ENCODE peak calls at places on chromosomes 2 and 18, in six cellular contexts. One of them, this sample, is unnamed.

GRCh38 chr2:86199834-86200177 is 549 bp downstream of the MRPL35 start:
- DNase-seq in GM23338: no peak
- DNase-seq in A549: no peak
- DNase-seq in left lung: no peak
- DNase-seq in gastrocnemius medialis: no peak
- DNase-seq in colonic mucosa: no peak
- DNase-seq in this sample: no peak

GRCh38 chr2:19988600-19988999 is 1.3 kb downstream of the WDR35 start:
- DNase-seq in A549: no peak
- DNase-seq in GM23338: no peak
- DNase-seq in left lung: no peak
- DNase-seq in gastrocnemius medialis: no peak
- DNase-seq in colonic mucosa: no peak
- DNase-seq in this sample: no peak

GRCh38 chr18:59848002-59848401 is 51.8 kb upstream of the PMAIP1 start:
- DNase-seq in A549: no peak
- DNase-seq in GM23338: no peak
- DNase-seq in gastrocnemius medialis: no peak
- DNase-seq in left lung: no peak
- DNase-seq in colonic mucosa: no peak
- DNase-seq in this sample: no peak

GRCh38 chr2:60759654-60760053 is 3.6 kb downstream of the PAPOLG start:
- DNase-seq in A549: no peak
- DNase-seq in GM23338: no peak
- DNase-seq in gastrocnemius medialis: no peak
- DNase-seq in colonic mucosa: no peak
- DNase-seq in left lung: no peak
- DNase-seq in this sample: no peak

GRCh38 chr2:33107690-33108482 is 161.1 kb downstream of the LTBP1 start:
- DNase-seq in colonic mucosa: no peak
- DNase-seq in gastrocnemius medialis: no peak
- DNase-seq in GM23338: no peak
- DNase-seq in left lung: no peak
- DNase-seq in A549: no peak
- DNase-seq in this sample: no peak

GRCh38 chr2:197294260-197294659 is 16.3 kb downstream of the ANKRD44 start:
- DNase-seq in colonic mucosa: no peak
- DNase-seq in gastrocnemius medialis: no peak
- DNase-seq in GM23338: no peak
- DNase-seq in left lung: no peak
- DNase-seq in A549: no peak
- DNase-seq in this sample: no peak

GRCh38 chr18:54162431-54162830 is 62.0 kb downstream of the MBD2 start:
- DNase-seq in left lung: no peak
- DNase-seq in A549: no peak
- DNase-seq in gastrocnemius medialis: no peak
- DNase-seq in GM23338: no peak
- DNase-seq in colonic mucosa: no peak
- DNase-seq in this sample: no peak

GRCh38 chr2:64644240-64645013 is 9.3 kb downstream of the SERTAD2 start:
- DNase-seq in GM23338: peak; percentile 94
- DNase-seq in A549: peak; percentile 91
- DNase-seq in gastrocnemius medialis: peak; percentile 70
- DNase-seq in colonic mucosa: peak; percentile 70
- DNase-seq in left lung: peak; percentile 91
- DNase-seq in this sample: peak; percentile 71

GRCh38 chr2:154963509-154963908 is 265.0 kb downstream of the KCNJ3 start:
- DNase-seq in colonic mucosa: no peak
- DNase-seq in left lung: no peak
- DNase-seq in GM23338: no peak
- DNase-seq in gastrocnemius medialis: no peak
- DNase-seq in A549: no peak
- DNase-seq in this sample: no peak

GRCh38 chr2:231722721-231723307 is 14.5 kb downstream of the PTMA start:
- DNase-seq in GM23338: no peak
- DNase-seq in left lung: no peak
- DNase-seq in colonic mucosa: no peak
- DNase-seq in A549: no peak
- DNase-seq in gastrocnemius medialis: no peak
- DNase-seq in this sample: no peak

GRCh38 chr2:235936493-235936892 is 231.7 kb downstream of the GBX2 start:
- DNase-seq in A549: no peak
- DNase-seq in colonic mucosa: no peak
- DNase-seq in left lung: no peak
- DNase-seq in gastrocnemius medialis: no peak
- DNase-seq in GM23338: peak; percentile 71
- DNase-seq in this sample: no peak

GRCh38 chr2:38485734-38486133 is 108.7 kb upstream of the ATL2 start:
- DNase-seq in gastrocnemius medialis: peak; percentile 47
- DNase-seq in GM23338: no peak
- DNase-seq in colonic mucosa: no peak
- DNase-seq in A549: no peak
- DNase-seq in left lung: no peak
- DNase-seq in this sample: no peak

GRCh38 chr2:83162421-83162820 is 1296.7 kb downstream of the SUCLG1 start:
- DNase-seq in colonic mucosa: no peak
- DNase-seq in gastrocnemius medialis: no peak
- DNase-seq in GM23338: no peak
- DNase-seq in A549: no peak
- DNase-seq in left lung: no peak
- DNase-seq in this sample: no peak

GRCh38 chr2:63346441-63346840 is 241.8 kb downstream of the WDPCP start:
- DNase-seq in A549: no peak
- DNase-seq in left lung: no peak
- DNase-seq in GM23338: no peak
- DNase-seq in gastrocnemius medialis: no peak
- DNase-seq in colonic mucosa: no peak
- DNase-seq in this sample: no peak
- H3K4me3 ChIP-seq in A549: no peak overlapping the region
- H3K4me3 ChIP-seq in left lung: no peak overlapping the region
- H3K4me3 ChIP-seq in GM23338: no peak overlapping the region
- H3K4me3 ChIP-seq in gastrocnemius medialis: no peak overlapping the region
- H3K4me3 ChIP-seq in colonic mucosa: no peak overlapping the region
- H3K4me3 ChIP-seq in this sample: no peak overlapping the region

GRCh38 chr2:160381425-160381951 is 112.1 kb downstream of the RBMS1 start:
- DNase-seq in colonic mucosa: no peak
- DNase-seq in gastrocnemius medialis: no peak
- DNase-seq in left lung: no peak
- DNase-seq in A549: no peak
- DNase-seq in GM23338: no peak
- DNase-seq in this sample: no peak

GRCh38 chr2:160379399-160379798 is 114.2 kb downstream of the RBMS1 start:
- DNase-seq in left lung: no peak
- DNase-seq in A549: no peak
- DNase-seq in colonic mucosa: no peak
- DNase-seq in GM23338: no peak
- DNase-seq in gastrocnemius medialis: no peak
- DNase-seq in this sample: no peak

GRCh38 chr2:160377204-160377995 is 116.2 kb downstream of the RBMS1 start:
- DNase-seq in GM23338: peak; percentile 60
- DNase-seq in left lung: no peak
- DNase-seq in gastrocnemius medialis: no peak
- DNase-seq in colonic mucosa: no peak
- DNase-seq in A549: no peak
- DNase-seq in this sample: no peak

GRCh38 chr2:160380613-160381012 is 113.0 kb downstream of the RBMS1 start:
- DNase-seq in colonic mucosa: no peak
- DNase-seq in gastrocnemius medialis: no peak
- DNase-seq in A549: no peak
- DNase-seq in left lung: peak; percentile 70
- DNase-seq in GM23338: no peak
- DNase-seq in this sample: no peak

GRCh38 chr2:160380000-160380570 is 113.5 kb downstream of the RBMS1 start:
- DNase-seq in colonic mucosa: no peak
- DNase-seq in A549: no peak
- DNase-seq in gastrocnemius medialis: no peak
- DNase-seq in GM23338: no peak
- DNase-seq in left lung: no peak
- DNase-seq in this sample: no peak
- H3K4me1 ChIP-seq in colonic mucosa: no peaks in the 10 kb centered on the region
- H3K4me1 ChIP-seq in A549: peaks cover 90% of the 10 kb centered on the region
- H3K4me1 ChIP-seq in gastrocnemius medialis: peaks cover 64% of the 10 kb centered on the region
- H3K4me1 ChIP-seq in GM23338: peaks cover 64% of the 10 kb centered on the region
- H3K4me1 ChIP-seq in left lung: peaks cover 51% of the 10 kb centered on the region
- H3K4me1 ChIP-seq in this sample: peaks cover 4% of the 10 kb centered on the region

GRCh38 chr18:14978191-14978590 is 230.2 kb downstream of the ANKRD30B start:
- DNase-seq in colonic mucosa: no peak
- DNase-seq in left lung: no peak
- DNase-seq in GM23338: no peak
- DNase-seq in A549: no peak
- DNase-seq in gastrocnemius medialis: no peak
- DNase-seq in this sample: no peak

GRCh38 chr18:14979875-14980274 is 231.9 kb downstream of the ANKRD30B start:
- DNase-seq in gastrocnemius medialis: no peak
- DNase-seq in colonic mucosa: no peak
- DNase-seq in left lung: no peak
- DNase-seq in GM23338: no peak
- DNase-seq in A549: no peak
- DNase-seq in this sample: no peak

GRCh38 chr18:14975431-14975830 is 227.5 kb downstream of the ANKRD30B start:
- DNase-seq in gastrocnemius medialis: no peak
- DNase-seq in GM23338: no peak
- DNase-seq in left lung: no peak
- DNase-seq in A549: no peak
- DNase-seq in colonic mucosa: no peak
- DNase-seq in this sample: no peak

GRCh38 chr18:14976736-14977430 is 228.9 kb downstream of the ANKRD30B start:
- DNase-seq in gastrocnemius medialis: no peak
- DNase-seq in left lung: no peak
- DNase-seq in GM23338: no peak
- DNase-seq in A549: no peak
- DNase-seq in colonic mucosa: no peak
- DNase-seq in this sample: no peak

DNA sequence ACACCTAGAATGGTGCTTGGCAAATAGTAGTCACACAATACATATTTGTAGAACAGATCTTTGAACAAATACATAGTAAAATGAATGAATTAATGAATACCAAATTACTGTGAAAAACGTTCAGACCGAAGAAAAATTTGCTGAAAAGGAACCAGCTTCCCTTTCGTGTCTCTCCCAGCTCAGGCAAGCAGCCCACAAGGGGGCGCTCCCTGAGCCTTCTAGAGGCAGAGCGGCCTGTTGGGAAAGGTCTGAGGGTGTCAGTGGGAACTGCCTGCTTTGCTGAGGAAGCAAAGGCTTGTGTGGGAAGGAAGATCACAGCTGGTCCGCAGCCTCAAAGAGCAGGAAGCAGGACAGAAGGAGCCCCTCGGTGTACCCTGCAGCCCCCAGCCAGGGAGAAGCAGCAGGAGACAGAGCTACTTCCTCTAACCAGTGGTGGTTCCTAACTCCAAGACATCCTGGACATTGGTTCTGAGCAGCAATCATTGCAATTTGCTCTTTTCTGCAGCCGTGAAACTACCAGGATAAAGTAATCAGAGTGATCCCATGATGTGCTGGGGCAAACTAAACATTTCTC is 231.1 kb downstream of the ANKRD30B start:
- DNase-seq in colonic mucosa: peak; percentile 50
- DNase-seq in GM23338: peak; percentile 25
- DNase-seq in gastrocnemius medialis: no peak
- DNase-seq in left lung: no peak
- DNase-seq in A549: no peak
- DNase-seq in this sample: peak; percentile 68
- TF ChIP-seq CTCF in colonic mucosa: peak; percentile 50
- TF ChIP-seq CTCF in GM23338: peak; percentile 32
- TF ChIP-seq CTCF in gastrocnemius medialis: no peak
- TF ChIP-seq CTCF in left lung: no peak
- TF ChIP-seq CTCF in A549: no peak
- TF ChIP-seq CTCF in this sample: peak; percentile 48

GRCh38 chr2:162057426-162057825 is 16.6 kb downstream of the DPP4 start:
- DNase-seq in left lung: no peak
- DNase-seq in GM23338: no peak
- DNase-seq in gastrocnemius medialis: no peak
- DNase-seq in A549: no peak
- DNase-seq in colonic mucosa: no peak
- DNase-seq in this sample: no peak

GRCh38 chr2:162061021-162061420 is 13.0 kb downstream of the DPP4 start:
- DNase-seq in gastrocnemius medialis: no peak
- DNase-seq in colonic mucosa: no peak
- DNase-seq in left lung: no peak
- DNase-seq in A549: no peak
- DNase-seq in GM23338: no peak
- DNase-seq in this sample: no peak

GRCh38 chr2:162060522-162060921 is 13.5 kb downstream of the DPP4 start:
- DNase-seq in gastrocnemius medialis: no peak
- DNase-seq in left lung: no peak
- DNase-seq in colonic mucosa: no peak
- DNase-seq in A549: no peak
- DNase-seq in GM23338: no peak
- DNase-seq in this sample: no peak

GRCh38 chr2:162056796-162057399 is 17.1 kb downstream of the DPP4 start:
- DNase-seq in gastrocnemius medialis: no peak
- DNase-seq in GM23338: no peak
- DNase-seq in left lung: no peak
- DNase-seq in colonic mucosa: no peak
- DNase-seq in A549: no peak
- DNase-seq in this sample: no peak

DNA sequence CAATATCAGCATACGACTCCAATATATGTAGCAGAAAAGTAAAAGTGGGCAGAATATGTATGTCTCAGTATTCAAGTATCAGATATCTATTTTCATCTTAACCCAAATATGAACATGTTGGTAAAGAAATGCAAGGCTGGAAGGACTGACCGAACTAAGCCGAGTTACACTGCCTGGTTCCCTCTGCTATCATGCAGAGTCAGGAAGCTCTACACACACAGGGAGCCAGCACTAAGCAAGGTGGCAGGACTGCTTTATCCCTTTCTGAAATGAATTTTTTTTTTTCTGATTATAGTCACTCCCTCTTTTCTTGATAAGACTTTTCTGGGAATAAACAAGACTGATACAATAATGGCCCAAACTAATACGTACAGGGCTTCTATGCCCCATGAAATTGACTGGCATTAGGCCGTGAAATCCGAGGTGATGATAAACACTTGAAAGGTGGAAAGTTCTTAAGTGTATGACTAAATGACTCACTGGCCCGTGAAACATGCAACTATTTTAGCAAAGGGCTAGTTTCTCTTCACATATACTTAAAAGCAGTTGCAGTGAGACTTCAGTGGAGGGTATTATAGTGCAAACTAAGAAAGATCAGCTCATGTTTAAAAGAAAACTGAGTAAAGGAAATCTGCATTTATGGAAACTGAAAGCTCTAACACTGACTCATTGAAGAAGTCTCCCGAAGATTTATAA is 14.9 kb downstream of the DPP4 start:
- DNase-seq in colonic mucosa: no peak
- DNase-seq in A549: no peak
- DNase-seq in GM23338: no peak
- DNase-seq in left lung: no peak
- DNase-seq in gastrocnemius medialis: no peak
- DNase-seq in this sample: no peak
- H3K4me3 ChIP-seq in colonic mucosa: no peak overlapping the region
- H3K4me3 ChIP-seq in A549: no peak overlapping the region
- H3K4me3 ChIP-seq in GM23338: no peak overlapping the region
- H3K4me3 ChIP-seq in left lung: no peak overlapping the region
- H3K4me3 ChIP-seq in gastrocnemius medialis: no peak overlapping the region
- H3K4me3 ChIP-seq in this sample: no peak overlapping the region

This sample was measured in mucosa of descending colon.